ENCODE peak calls at places on chromosomes 2 and 18, in seven cellular contexts. O, U, H, E, D, R and K are unnamed samples.

GRCh38 chr2:40653829-40654228 is 201.9 kb upstream of the SLC8A1 start:
- DNase-seq in E (no peak), O (no peak), D (no peak), H (peak), U (no peak), R (no peak), K (peak)

GRCh38 chr18:35024965-35025364 is 16.2 kb upstream of the MAPRE2 start:
- DNase-seq in E (peak), O (peak), U (no peak), D (no peak), R (no peak), H (no peak), K (peak)

GRCh38 chr2:29663266-29663665 is 258.1 kb downstream of the ALK start:
- DNase-seq in U (no peak), H (no peak), D (no peak), R (peak), E (peak), O (no peak), K (no peak)

GRCh38 chr2:57443985-57444501 is 602.6 kb upstream of the VRK2 start:
- DNase-seq in O (no peak), H (no peak), R (no peak), D (no peak), E (peak), U (no peak), K (no peak)

GRCh38 chr2:154455201-154455600 is 243.3 kb upstream of the KCNJ3 start:
- DNase-seq in E (peak), R (no peak), H (no peak), U (no peak), D (no peak), O (no peak), K (no peak)

GRCh38 chr18:3525870-3526420 is 76.0 kb downstream of the TGIF1 start:
- DNase-seq in U (no peak), R (no peak), O (no peak), H (no peak), E (no peak), D (peak), K (no peak)

GRCh38 chr2:109176928-109177327 is 47.9 kb downstream of the SH3RF3 start:
- DNase-seq in R (no peak), U (no peak), D (no peak), H (no peak), O (no peak), E (no peak), K (no peak)

GRCh38 chr18:50107468-50107867 is 87.5 kb downstream of the MYO5B start:
- DNase-seq in E (no peak), O (no peak), D (no peak), U (no peak), H (no peak), R (no peak), K (peak)

GRCh38 chr18:58263055-58263732 is 219.2 kb downstream of the NEDD4L start:
- DNase-seq in O (no peak), U (no peak), D (no peak), E (no peak), R (no peak), H (peak), K (peak)

GRCh38 chr2:1162246-1162645 is 211.6 kb downstream of the SNTG2 start:
- DNase-seq in H (no peak), U (no peak), O (no peak), D (no peak), R (no peak), E (no peak), K (no peak)
- H3K4me3 ChIP-seq in H (no peak), U (no peak), O (no peak), D (no peak), R (no peak), E (no peak), K (no peak)

DNA sequence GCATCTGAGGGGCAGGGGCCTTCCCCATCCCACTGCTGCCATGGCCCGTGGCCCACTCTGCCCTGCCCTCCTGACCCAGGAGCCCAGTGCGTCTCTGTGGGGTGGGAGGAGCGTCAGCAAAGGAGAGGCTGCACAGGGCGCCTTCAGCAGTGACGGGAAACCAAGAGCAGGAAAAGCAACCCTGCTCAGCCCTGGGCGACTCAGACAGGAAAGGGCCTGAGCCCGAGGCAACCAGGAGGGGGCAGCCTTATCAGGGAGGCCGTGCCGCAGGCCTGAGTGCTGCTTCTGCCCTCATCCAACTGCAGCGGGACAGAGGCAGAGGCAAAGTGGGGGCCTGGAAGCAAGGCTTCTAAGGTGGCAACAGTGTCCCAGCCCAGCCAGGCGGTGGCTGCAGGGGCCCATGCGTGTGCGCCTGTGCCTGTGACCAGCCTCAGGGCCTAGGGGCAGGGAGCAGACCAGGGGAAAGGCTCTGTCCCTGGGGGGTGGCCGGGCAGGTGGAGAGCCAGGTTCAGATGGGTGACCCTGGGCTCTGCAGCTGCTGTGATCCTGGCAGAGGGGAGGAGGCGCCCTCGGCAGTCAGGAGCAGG is 23.3 kb upstream of the ALPI start:
- DNase-seq in R (no peak), O (no peak), D (no peak), E (no peak), U (no peak), H (no peak), K (no peak)
- TF ChIP-seq CTCF in R (no peak), O (no peak), D (no peak), E (no peak), U (no peak), H (no peak), K (no peak)

GRCh38 chr2:28318023-28318422 is 74.6 kb upstream of the FOSL2 start:
- DNase-seq in D (no peak), U (no peak), R (no peak), E (no peak), O (no peak), H (no peak), K (no peak)

GRCh38 chr2:28316546-28317335 is 75.9 kb upstream of the FOSL2 start:
- DNase-seq in R (no peak), D (no peak), E (no peak), H (no peak), O (no peak), U (no peak), K (no peak)

GRCh38 chr2:28317390-28317789 is 75.3 kb upstream of the FOSL2 start:
- DNase-seq in U (no peak), E (no peak), R (no peak), H (no peak), D (no peak), O (no peak), K (no peak)

GRCh38 chr2:28312307-28313278 is 80.1 kb upstream of the FOSL2 start:
- DNase-seq in E (no peak), U (no peak), D (no peak), H (no peak), R (no peak), O (no peak), K (no peak)

GRCh38 chr2:28314968-28315367 is 77.7 kb upstream of the FOSL2 start:
- DNase-seq in O (no peak), D (no peak), E (no peak), U (no peak), H (no peak), R (no peak), K (no peak)
- H3K4me3 ChIP-seq in O (no peak), D (no peak), E (no peak), U (no peak), H (no peak), R (no peak), K (no peak)

GRCh38 chr2:42036940-42037339 is 10.9 kb upstream of the PKDCC start:
- DNase-seq in U (no peak), D (no peak), R (no peak), O (no peak), H (no peak), E (no peak), K (no peak)
- TF ChIP-seq CTCF in U (no peak), D (no peak), R (no peak), O (no peak), H (no peak), E (no peak), K (no peak)

GRCh38 chr2:46303233-46303632 is 6.0 kb downstream of the EPAS1 start:
- DNase-seq in E (peak), D (no peak), H (no peak), U (no peak), O (no peak), R (no peak), K (no peak)
- H3K4me3 ChIP-seq in E (no peak), D (no peak), H (no peak), U (no peak), O (no peak), R (no peak), K (no peak)

DNA sequence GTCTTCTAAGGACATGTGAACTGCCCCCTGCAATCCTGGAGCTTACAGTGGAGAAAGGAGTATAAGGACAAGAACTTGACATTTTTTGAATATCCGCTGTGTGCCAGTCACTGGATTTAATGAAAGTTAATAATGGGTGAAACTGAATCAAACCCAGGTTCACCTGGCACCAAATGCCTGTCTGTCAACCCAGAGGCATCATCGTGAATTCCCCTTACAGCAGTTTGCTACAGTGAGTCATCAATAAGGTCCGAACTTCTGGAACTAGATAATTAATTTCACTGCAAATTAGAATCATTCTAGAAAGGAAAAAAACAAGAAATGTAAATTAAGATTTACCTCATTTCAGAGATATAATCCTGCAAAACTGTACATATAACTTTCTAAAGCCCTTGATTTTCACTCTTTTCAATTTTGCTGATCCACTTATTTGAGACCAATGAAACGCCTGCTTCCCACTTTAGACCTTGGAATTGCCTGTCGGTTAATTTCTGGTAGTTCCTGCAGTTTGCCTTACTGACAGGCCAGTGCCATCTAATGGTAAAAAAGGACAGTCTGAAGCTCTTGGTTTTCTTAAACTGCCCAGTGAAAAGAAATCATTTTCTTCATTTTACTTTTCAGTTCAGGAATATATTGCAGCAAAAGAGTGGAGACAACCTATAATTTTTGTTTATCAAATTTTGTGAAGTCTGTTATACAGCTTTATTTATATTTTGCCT is 8.2 kb downstream of the DSG2 start:
- DNase-seq in E (peak), H (no peak), O (no peak), U (no peak), R (peak), D (no peak), K (no peak)
- TF ChIP-seq CTCF in E (peak), H (peak), O (peak), U (peak), R (peak), D (no peak), K (peak)

DNA sequence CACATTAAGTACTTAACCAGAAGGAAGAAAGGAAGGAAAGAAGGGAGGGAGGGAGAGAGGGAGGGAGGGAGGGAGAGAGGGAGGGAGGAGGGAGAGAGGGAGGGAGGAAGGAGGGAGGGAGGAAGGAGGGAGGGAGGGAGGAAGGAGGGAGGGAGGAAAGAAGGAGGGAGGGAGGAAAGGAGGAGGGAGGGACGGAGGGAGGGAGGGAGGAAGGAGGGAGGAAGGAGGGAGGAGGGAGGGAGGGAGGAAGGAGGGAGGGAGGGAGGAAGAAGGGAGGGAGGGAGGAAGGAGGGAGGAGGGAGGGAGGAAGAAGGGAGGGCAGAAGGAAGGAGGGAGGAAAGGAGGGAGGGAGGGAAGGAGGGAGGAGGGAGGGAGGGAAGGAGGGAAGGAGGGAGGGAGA is 363.3 kb downstream of the MBD2 start:
- DNase-seq in O (no peak), D (no peak), R (no peak), E (no peak), U (no peak), H (no peak), K (no peak)
- H3K4me3 ChIP-seq in O (no peak), D (no peak), R (no peak), E (no peak), U (no peak), H (no peak), K (no peak)

GRCh38 chr2:24228470-24228869 is 53.6 kb downstream of the FAM228A start:
- DNase-seq in R (peak), U (no peak), D (no peak), E (peak), O (no peak), H (no peak), K (no peak)
- TF ChIP-seq CTCF in R (peak), U (peak), D (peak), E (peak), O (peak), H (no peak), K (peak)

GRCh38 chr2:172430671-172431070 is 3.3 kb downstream of the ITGA6 start:
- DNase-seq in H (no peak), D (no peak), R (no peak), U (no peak), E (no peak), O (no peak), K (no peak)
- H3K4me3 ChIP-seq in H (peak), D (no peak), R (no peak), U (no peak), E (no peak), O (peak), K (no peak)

GRCh38 chr2:53303012-53303578 is 464.5 kb upstream of the CHAC2 start:
- DNase-seq in H (no peak), O (no peak), U (no peak), R (no peak), D (no peak), E (no peak), K (no peak)
- TF ChIP-seq CTCF in H (no peak), O (no peak), U (no peak), R (no peak), D (no peak), E (no peak), K (no peak)